ENCODE peak calls at places on chromosomes 13 and 19, in eight cellular contexts. One of them, this sample, is unnamed.
A peak's percentile ranks its signal among the peaks of the same experiment; 100 is the strongest.

GRCh38 chr19:39299404-39299803 is 3.2 kb downstream of the IFNL1 start:
- DNase-seq in astrocyte of the cerebellum: no peak
- DNase-seq in NCI-H2029: no peak
- DNase-seq in ecto neural progenitor cell: no peak
- DNase-seq in AG10803: no peak
- DNase-seq in NCI-H460: no peak
- DNase-seq in HFFc6: no peak
- DNase-seq in HEK293T: no peak
- DNase-seq in this sample: no peak

GRCh38 chr19:46515879-46516350 is 20.2 kb upstream of the PNMA8B start:
- DNase-seq in HFFc6: peak; percentile 27
- DNase-seq in NCI-H460: peak; percentile 19
- DNase-seq in HEK293T: peak; percentile 71
- DNase-seq in astrocyte of the cerebellum: no peak
- DNase-seq in NCI-H2029: peak; percentile 14
- DNase-seq in ecto neural progenitor cell: no peak
- DNase-seq in AG10803: peak; percentile 40
- DNase-seq in this sample: no peak

GRCh38 chr19:44748426-44749254 is at the start of gene BCL3:
- DNase-seq in AG10803: peak; percentile 75
- DNase-seq in ecto neural progenitor cell: no peak
- DNase-seq in NCI-H2029: no peak
- DNase-seq in HFFc6: no peak
- DNase-seq in astrocyte of the cerebellum: no peak
- DNase-seq in NCI-H460: no peak
- DNase-seq in HEK293T: peak; percentile 46
- DNase-seq in this sample: peak; percentile 42

GRCh38 chr13:39119422-39119821 is 81.2 kb downstream of the NHLRC3 start:
- DNase-seq in AG10803: no peak
- DNase-seq in NCI-H2029: no peak
- DNase-seq in HFFc6: no peak
- DNase-seq in astrocyte of the cerebellum: no peak
- DNase-seq in HEK293T: no peak
- DNase-seq in NCI-H460: no peak
- DNase-seq in ecto neural progenitor cell: no peak
- DNase-seq in this sample: no peak

GRCh38 chr13:99004931-99005330 is 27.1 kb upstream of the DOCK9 start:
- DNase-seq in ecto neural progenitor cell: no peak
- DNase-seq in AG10803: no peak
- DNase-seq in NCI-H2029: no peak
- DNase-seq in HEK293T: no peak
- DNase-seq in NCI-H460: no peak
- DNase-seq in HFFc6: no peak
- DNase-seq in astrocyte of the cerebellum: no peak
- DNase-seq in this sample: no peak

GRCh38 chr19:41702208-41702651 is 6.2 kb upstream of the CEACAM5 start:
- DNase-seq in HEK293T: no peak
- DNase-seq in HFFc6: peak; percentile 46
- DNase-seq in ecto neural progenitor cell: no peak
- DNase-seq in AG10803: peak; percentile 43
- DNase-seq in NCI-H460: peak; percentile 20
- DNase-seq in NCI-H2029: no peak
- DNase-seq in astrocyte of the cerebellum: no peak
- DNase-seq in this sample: no peak

GRCh38 chr19:11641241-11641640 is 44.0 kb downstream of the ZNF627 start:
- DNase-seq in astrocyte of the cerebellum: no peak
- DNase-seq in NCI-H2029: no peak
- DNase-seq in NCI-H460: no peak
- DNase-seq in AG10803: no peak
- DNase-seq in HEK293T: no peak
- DNase-seq in HFFc6: no peak
- DNase-seq in ecto neural progenitor cell: no peak
- DNase-seq in this sample: no peak

GRCh38 chr13:46476174-46476573 is 76.8 kb upstream of the LRCH1 start:
- DNase-seq in ecto neural progenitor cell: no peak
- DNase-seq in astrocyte of the cerebellum: no peak
- DNase-seq in HEK293T: no peak
- DNase-seq in NCI-H2029: no peak
- DNase-seq in HFFc6: no peak
- DNase-seq in NCI-H460: no peak
- DNase-seq in AG10803: peak; percentile 11
- DNase-seq in this sample: no peak

GRCh38 chr13:23175920-23176319 is 4.9 kb upstream of the SGCG start:
- DNase-seq in ecto neural progenitor cell: no peak
- DNase-seq in AG10803: no peak
- DNase-seq in NCI-H2029: no peak
- DNase-seq in HEK293T: no peak
- DNase-seq in HFFc6: no peak
- DNase-seq in NCI-H460: no peak
- DNase-seq in astrocyte of the cerebellum: no peak
- DNase-seq in this sample: no peak

GRCh38 chr13:85588359-85588758 is 210.9 kb downstream of the SLITRK6 start:
- DNase-seq in ecto neural progenitor cell: no peak
- DNase-seq in NCI-H460: no peak
- DNase-seq in NCI-H2029: no peak
- DNase-seq in astrocyte of the cerebellum: no peak
- DNase-seq in HFFc6: no peak
- DNase-seq in HEK293T: no peak
- DNase-seq in AG10803: no peak
- DNase-seq in this sample: no peak

GRCh38 chr19:45676851-45677263 is 8.8 kb downstream of the GIPR start:
- DNase-seq in HFFc6: no peak
- DNase-seq in NCI-H2029: no peak
- DNase-seq in AG10803: no peak
- DNase-seq in NCI-H460: no peak
- DNase-seq in astrocyte of the cerebellum: no peak
- DNase-seq in HEK293T: no peak
- DNase-seq in ecto neural progenitor cell: no peak
- DNase-seq in this sample: no peak

GRCh38 chr19:28737021-28737525 is 475.9 kb downstream of the UQCRFS1 start:
- DNase-seq in NCI-H460: no peak
- DNase-seq in ecto neural progenitor cell: no peak
- DNase-seq in astrocyte of the cerebellum: peak; percentile 22
- DNase-seq in HEK293T: no peak
- DNase-seq in HFFc6: peak; percentile 55
- DNase-seq in NCI-H2029: peak; percentile 51
- DNase-seq in AG10803: peak; percentile 59
- DNase-seq in this sample: no peak

GRCh38 chr13:113879506-113880360 is 15.9 kb upstream of the GAS6 start:
- DNase-seq in NCI-H460: no peak
- DNase-seq in ecto neural progenitor cell: peak; percentile 36
- DNase-seq in HFFc6: no peak
- DNase-seq in NCI-H2029: no peak
- DNase-seq in AG10803: no peak
- DNase-seq in HEK293T: no peak
- DNase-seq in astrocyte of the cerebellum: no peak
- DNase-seq in this sample: no peak

GRCh38 chr13:65966991-65967451 is 1263.1 kb downstream of the PCDH9 start:
- DNase-seq in HEK293T: peak; percentile 79
- DNase-seq in astrocyte of the cerebellum: peak; percentile 6
- DNase-seq in HFFc6: peak; percentile 67
- DNase-seq in NCI-H460: peak; percentile 42
- DNase-seq in ecto neural progenitor cell: no peak
- DNase-seq in AG10803: peak; percentile 37
- DNase-seq in NCI-H2029: no peak
- DNase-seq in this sample: peak; percentile 50

GRCh38 chr19:17755977-17756670 is 4.8 kb downstream of the FCHO1 start:
- DNase-seq in ecto neural progenitor cell: peak; percentile 93
- DNase-seq in astrocyte of the cerebellum: no peak
- DNase-seq in NCI-H460: no peak
- DNase-seq in HFFc6: no peak
- DNase-seq in HEK293T: peak; percentile 48
- DNase-seq in AG10803: no peak
- DNase-seq in NCI-H2029: peak; percentile 80
- DNase-seq in this sample: peak; percentile 83

GRCh38 chr13:51823861-51824260 is 19.9 kb upstream of the DHRS12 start:
- DNase-seq in NCI-H2029: no peak
- DNase-seq in NCI-H460: no peak
- DNase-seq in ecto neural progenitor cell: no peak
- DNase-seq in AG10803: no peak
- DNase-seq in astrocyte of the cerebellum: no peak
- DNase-seq in HEK293T: no peak
- DNase-seq in HFFc6: no peak
- DNase-seq in this sample: no peak

GRCh38 chr13:27605610-27606200 is 14.6 kb downstream of the LNX2 start:
- DNase-seq in HEK293T: no peak
- DNase-seq in ecto neural progenitor cell: no peak
- DNase-seq in NCI-H2029: no peak
- DNase-seq in astrocyte of the cerebellum: no peak
- DNase-seq in AG10803: no peak
- DNase-seq in HFFc6: no peak
- DNase-seq in NCI-H460: no peak
- DNase-seq in this sample: no peak

GRCh38 chr19:38649305-38650179 is 2.1 kb downstream of the ACTN4 start:
- DNase-seq in NCI-H2029: peak; percentile 84
- DNase-seq in AG10803: no peak
- DNase-seq in NCI-H460: no peak
- DNase-seq in HFFc6: no peak
- DNase-seq in astrocyte of the cerebellum: no peak
- DNase-seq in HEK293T: no peak
- DNase-seq in ecto neural progenitor cell: no peak
- DNase-seq in this sample: no peak

GRCh38 chr13:95724252-95724651 is 47.3 kb downstream of the DNAJC3 start:
- DNase-seq in NCI-H460: no peak
- DNase-seq in AG10803: no peak
- DNase-seq in HEK293T: no peak
- DNase-seq in ecto neural progenitor cell: no peak
- DNase-seq in astrocyte of the cerebellum: no peak
- DNase-seq in NCI-H2029: no peak
- DNase-seq in HFFc6: no peak
- DNase-seq in this sample: no peak

GRCh38 chr19:13723206-13723605 is 41.1 kb upstream of the MRI1 start:
- DNase-seq in NCI-H2029: no peak
- DNase-seq in NCI-H460: no peak
- DNase-seq in astrocyte of the cerebellum: no peak
- DNase-seq in AG10803: peak; percentile 33
- DNase-seq in ecto neural progenitor cell: no peak
- DNase-seq in HEK293T: no peak
- DNase-seq in HFFc6: no peak
- DNase-seq in this sample: no peak

GRCh38 chr13:113095146-113096051 is 10.2 kb upstream of the F7 start:
- DNase-seq in astrocyte of the cerebellum: no peak
- DNase-seq in HEK293T: no peak
- DNase-seq in NCI-H460: no peak
- DNase-seq in AG10803: no peak
- DNase-seq in ecto neural progenitor cell: no peak
- DNase-seq in NCI-H2029: no peak
- DNase-seq in HFFc6: no peak
- DNase-seq in this sample: no peak

GRCh38 chr19:4059931-4060620 is 6.6 kb downstream of the ZBTB7A start:
- DNase-seq in NCI-H460: no peak
- DNase-seq in NCI-H2029: no peak
- DNase-seq in HFFc6: no peak
- DNase-seq in AG10803: peak; percentile 42
- DNase-seq in HEK293T: no peak
- DNase-seq in ecto neural progenitor cell: no peak
- DNase-seq in astrocyte of the cerebellum: no peak
- DNase-seq in this sample: no peak

GRCh38 chr13:99307247-99307646 is at the start of gene GPR183:
- DNase-seq in HFFc6: peak; percentile 38
- DNase-seq in AG10803: no peak
- DNase-seq in astrocyte of the cerebellum: no peak
- DNase-seq in ecto neural progenitor cell: no peak
- DNase-seq in NCI-H460: no peak
- DNase-seq in NCI-H2029: no peak
- DNase-seq in HEK293T: no peak
- DNase-seq in this sample: no peak

GRCh38 chr19:35375505-35376307 is 4.8 kb downstream of the GPR42 start:
- DNase-seq in HFFc6: no peak
- DNase-seq in ecto neural progenitor cell: peak; percentile 34
- DNase-seq in astrocyte of the cerebellum: no peak
- DNase-seq in NCI-H460: no peak
- DNase-seq in AG10803: no peak
- DNase-seq in HEK293T: no peak
- DNase-seq in NCI-H2029: no peak
- DNase-seq in this sample: no peak

GRCh38 chr13:102333320-102334181 is 68.3 kb downstream of the FGF14 start:
- DNase-seq in NCI-H460: no peak
- DNase-seq in astrocyte of the cerebellum: no peak
- DNase-seq in AG10803: no peak
- DNase-seq in ecto neural progenitor cell: no peak
- DNase-seq in HFFc6: no peak
- DNase-seq in NCI-H2029: no peak
- DNase-seq in HEK293T: no peak
- DNase-seq in this sample: peak; percentile 17

GRCh38 chr19:4768934-4769777 is 22.4 kb upstream of the FEM1A start:
- DNase-seq in HEK293T: peak; percentile 90
- DNase-seq in ecto neural progenitor cell: peak; percentile 95
- DNase-seq in HFFc6: peak; percentile 64
- DNase-seq in AG10803: peak; percentile 76
- DNase-seq in astrocyte of the cerebellum: peak; percentile 80
- DNase-seq in NCI-H2029: peak; percentile 88
- DNase-seq in NCI-H460: peak; percentile 85
- DNase-seq in this sample: peak; percentile 86

GRCh38 chr19:41000310-41000737 is 9.2 kb downstream of the CYP2B6 start:
- DNase-seq in NCI-H460: no peak
- DNase-seq in HFFc6: no peak
- DNase-seq in astrocyte of the cerebellum: no peak
- DNase-seq in ecto neural progenitor cell: no peak
- DNase-seq in NCI-H2029: no peak
- DNase-seq in AG10803: no peak
- DNase-seq in HEK293T: no peak
- DNase-seq in this sample: no peak

GRCh38 chr13:110835721-110836599 is 78.9 kb downstream of the ANKRD10 start:
- DNase-seq in AG10803: no peak
- DNase-seq in NCI-H460: no peak
- DNase-seq in NCI-H2029: no peak
- DNase-seq in astrocyte of the cerebellum: no peak
- DNase-seq in ecto neural progenitor cell: no peak
- DNase-seq in HEK293T: no peak
- DNase-seq in HFFc6: no peak
- DNase-seq in this sample: no peak

GRCh38 chr19:47729468-47729798 is 15.9 kb upstream of the NOP53 start:
- DNase-seq in ecto neural progenitor cell: no peak
- DNase-seq in AG10803: peak; percentile 87
- DNase-seq in HEK293T: no peak
- DNase-seq in astrocyte of the cerebellum: no peak
- DNase-seq in HFFc6: peak; percentile 88
- DNase-seq in NCI-H460: peak; percentile 41
- DNase-seq in NCI-H2029: no peak
- DNase-seq in this sample: no peak

GRCh38 chr19:54478677-54479266 is 5.7 kb upstream of the CDC42EP5 start:
- DNase-seq in HFFc6: no peak
- DNase-seq in NCI-H2029: peak; percentile 19
- DNase-seq in AG10803: peak; percentile 48
- DNase-seq in HEK293T: peak; percentile 40
- DNase-seq in ecto neural progenitor cell: peak; percentile 79
- DNase-seq in astrocyte of the cerebellum: peak; percentile 23
- DNase-seq in NCI-H460: no peak
- DNase-seq in this sample: no peak

GRCh38 chr19:13100031-13100588 is 2.5 kb downstream of the LYL1 start:
- DNase-seq in ecto neural progenitor cell: no peak
- DNase-seq in NCI-H460: no peak
- DNase-seq in AG10803: peak; percentile 60
- DNase-seq in HEK293T: no peak
- DNase-seq in astrocyte of the cerebellum: no peak
- DNase-seq in HFFc6: peak; percentile 56
- DNase-seq in NCI-H2029: no peak
- DNase-seq in this sample: no peak

GRCh38 chr13:36414461-36414860 is 17.8 kb upstream of the CCNA1 start:
- DNase-seq in AG10803: no peak
- DNase-seq in NCI-H460: no peak
- DNase-seq in HFFc6: no peak
- DNase-seq in astrocyte of the cerebellum: no peak
- DNase-seq in NCI-H2029: no peak
- DNase-seq in HEK293T: no peak
- DNase-seq in ecto neural progenitor cell: no peak
- DNase-seq in this sample: no peak

GRCh38 chr13:38262211-38262610 is 87.4 kb upstream of the UFM1 start:
- DNase-seq in AG10803: peak; percentile 63
- DNase-seq in HFFc6: no peak
- DNase-seq in astrocyte of the cerebellum: no peak
- DNase-seq in ecto neural progenitor cell: no peak
- DNase-seq in NCI-H2029: no peak
- DNase-seq in HEK293T: no peak
- DNase-seq in NCI-H460: no peak
- DNase-seq in this sample: no peak

GRCh38 chr13:75372517-75372916 is 109.5 kb downstream of the TBC1D4 start:
- DNase-seq in HFFc6: peak; percentile 57
- DNase-seq in HEK293T: peak; percentile 68
- DNase-seq in astrocyte of the cerebellum: no peak
- DNase-seq in ecto neural progenitor cell: no peak
- DNase-seq in AG10803: peak; percentile 59
- DNase-seq in NCI-H460: peak; percentile 33
- DNase-seq in NCI-H2029: peak; percentile 16
- DNase-seq in this sample: peak; percentile 32

This sample was measured in BE2C.